ENCODE peak calls at places on chromosomes 16 and 17, in nine cellular contexts. J is IMR-90, N is A549, F is H1, Q is right lobe of liver, O is Peyer's patch, R is adrenal gland, W is body of pancreas, K is heart left ventricle. P is an unnamed sample.

GRCh38 chr17:76370261-76370993 is 14.0 kb upstream of the SPHK1 start:
- DNase-seq in J (peak; percentile 98), N (peak; percentile 79), F (no peak), Q (peak; percentile 66), O (no peak), R (peak; percentile 84), W (peak; percentile 60), K (peak; percentile 87), P (peak; percentile 76)

GRCh38 chr16:88773812-88774291 is 11.2 kb downstream of the PIEZO1 start:
- DNase-seq in J (peak; percentile 93), N (no peak), F (no peak), Q (no peak), O (no peak), R (peak; percentile 56), W (no peak), K (peak; percentile 75), P (no peak)

GRCh38 chr17:7215136-7215638 is 4.4 kb downstream of the DLG4 start:
- DNase-seq in J (no peak), N (no peak), F (no peak), Q (no peak), O (no peak), R (no peak), W (no peak), K (no peak), P (no peak)

GRCh38 chr17:1999557-2000251 is 25.4 kb downstream of the RTN4RL1 start:
- DNase-seq in J (peak; percentile 19), N (no peak), F (no peak), Q (peak; percentile 87), O (no peak), R (peak; percentile 78), W (peak; percentile 80), K (peak; percentile 63), P (no peak)

GRCh38 chr16:13036600-13036999 is 135.2 kb downstream of the SHISA9 start:
- DNase-seq in J (peak; percentile 11), N (peak; percentile 18), F (peak; percentile 81), Q (peak; percentile 49), O (no peak), R (peak; percentile 21), W (peak; percentile 55), K (peak; percentile 30), P (no peak)

GRCh38 chr16:29862884-29863668 is at the start of gene CDIPT:
- DNase-seq in J (peak; percentile 97), N (peak; percentile 84), F (peak; percentile 91), Q (peak; percentile 94), O (peak; percentile 91), R (peak; percentile 97), W (peak; percentile 94), K (peak; percentile 94), P (peak; percentile 95)

GRCh38 chr16:49484454-49484853 is 110.8 kb downstream of the C16orf78 start:
- DNase-seq in J (no peak), N (peak; percentile 46), F (peak; percentile 83), Q (peak; percentile 95), O (peak; percentile 38), R (peak; percentile 62), W (peak; percentile 80), K (peak; percentile 77), P (peak; percentile 83)

GRCh38 chr16:3755249-3755648 is 37.9 kb upstream of the TRAP1 start:
- DNase-seq in J (no peak), N (no peak), F (no peak), Q (no peak), O (no peak), R (no peak), W (no peak), K (no peak), P (no peak)

GRCh38 chr17:412211-413015 is 59.8 kb upstream of the RPH3AL start:
- DNase-seq in J (peak; percentile 64), N (peak; percentile 63), F (peak; percentile 54), Q (no peak), O (peak; percentile 45), R (peak; percentile 72), W (peak; percentile 54), K (peak; percentile 49), P (peak; percentile 49)

GRCh38 chr17:73586921-73587680 is 57.1 kb downstream of the SDK2 start:
- DNase-seq in J (no peak), N (peak; percentile 33), F (no peak), Q (no peak), O (no peak), R (peak; percentile 27), W (no peak), K (peak; percentile 43), P (no peak)

GRCh38 chr17:55086635-55087058 is 118.1 kb downstream of the STXBP4 start:
- DNase-seq in J (peak; percentile 90), N (no peak), F (no peak), Q (no peak), O (no peak), R (peak; percentile 14), W (no peak), K (no peak), P (no peak)

GRCh38 chr17:9227819-9228407 is 206.6 kb downstream of the NTN1 start:
- DNase-seq in J (no peak), N (no peak), F (no peak), Q (no peak), O (no peak), R (no peak), W (no peak), K (no peak), P (no peak)

GRCh38 chr17:56599566-56599965 is 6.1 kb downstream of the NOG start:
- DNase-seq in J (no peak), N (no peak), F (no peak), Q (no peak), O (no peak), R (no peak), W (no peak), K (no peak), P (no peak)

GRCh38 chr16:49504626-49505025 is 131.0 kb downstream of the C16orf78 start:
- DNase-seq in J (no peak), N (no peak), F (no peak), Q (no peak), O (no peak), R (no peak), W (no peak), K (no peak), P (no peak)

GRCh38 chr17:19022747-19023146 is 18.2 kb upstream of the FAM83G start:
- DNase-seq in J (no peak), N (no peak), F (no peak), Q (no peak), O (no peak), R (no peak), W (no peak), K (no peak), P (no peak)

GRCh38 chr17:3681057-3681456 is 12.4 kb downstream of the EMC6 start:
- DNase-seq in J (no peak), N (no peak), F (no peak), Q (no peak), O (no peak), R (peak; percentile 12), W (no peak), K (no peak), P (no peak)

GRCh38 chr16:85055503-85056210 is 28.1 kb downstream of the KIAA0513 start:
- DNase-seq in J (peak; percentile 63), N (no peak), F (no peak), Q (no peak), O (peak; percentile 92), R (peak; percentile 68), W (no peak), K (peak; percentile 45), P (peak; percentile 37)

DNA sequence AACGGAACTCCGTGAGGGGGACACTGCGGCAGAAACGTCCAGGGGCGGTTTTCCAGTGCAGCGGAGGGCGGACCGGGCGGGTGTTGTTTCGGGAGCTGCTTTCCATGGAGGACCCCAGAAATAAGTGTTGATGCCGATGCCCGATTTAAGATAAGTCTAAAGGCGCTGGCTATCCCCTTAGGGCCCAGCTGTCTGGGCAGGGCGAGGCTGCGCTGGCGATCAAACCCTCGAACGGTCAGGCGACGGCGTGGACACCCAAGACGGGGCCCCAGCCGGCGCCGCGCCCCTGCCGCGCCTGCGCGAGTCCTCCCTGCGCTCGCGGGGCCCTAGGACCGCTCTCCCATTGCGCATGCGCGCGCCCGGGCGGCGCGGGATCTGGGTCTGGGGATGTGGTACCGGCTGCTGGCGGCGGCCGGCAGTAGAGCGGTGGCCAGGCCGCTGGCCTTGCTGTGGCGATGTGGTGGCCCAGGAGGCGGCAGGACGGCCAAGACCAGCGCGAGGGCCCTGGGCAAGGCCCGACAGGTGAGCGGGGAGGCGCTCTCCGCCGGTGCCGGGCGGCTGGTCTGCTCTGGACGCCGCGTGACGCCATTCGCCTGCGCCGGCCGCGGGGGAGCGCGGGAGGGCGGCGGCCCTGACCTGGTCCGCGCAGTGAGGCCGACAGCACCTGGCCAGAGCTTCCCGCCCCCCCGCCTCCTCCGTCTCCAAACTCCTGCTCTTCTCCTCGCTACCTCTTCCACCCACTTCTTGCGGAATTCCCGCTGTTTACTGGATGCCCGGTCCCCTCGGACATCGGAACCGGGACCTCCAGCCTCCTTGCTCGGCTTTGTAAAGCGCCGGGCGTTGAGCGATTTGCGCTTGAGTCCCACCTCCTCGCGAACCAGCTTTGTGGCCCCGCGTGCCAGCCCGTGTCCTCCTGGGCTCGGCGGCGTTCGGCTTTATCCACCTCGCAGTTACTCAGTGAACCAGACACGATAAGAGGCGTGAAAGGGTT is 24.0 kb downstream of the DEF8 start:
- DNase-seq in J (peak; percentile 85), N (peak; percentile 99), F (peak; percentile 95), Q (peak; percentile 95), O (peak; percentile 85), R (peak; percentile 92), W (peak; percentile 92), K (peak; percentile 92), P (peak; percentile 89)
- TF ChIP-seq POLR2A in J (peak; percentile 89), N (peak; percentile 66), F (peak; percentile 81), Q (peak; percentile 88), O (peak; percentile 94), R (peak; percentile 89), W (peak; percentile 83), K (peak; percentile 85), P (peak; percentile 64)

GRCh38 chr17:83087788-83088360 is 8.5 kb downstream of the METRNL start:
- DNase-seq in J (no peak), N (no peak), F (no peak), Q (no peak), O (no peak), R (no peak), W (no peak), K (no peak), P (no peak)
- H3K4me1 ChIP-seq in J (peaks cover 37% of the 10 kb centered on the region), N (peaks cover 24% of the 10 kb centered on the region), F (peaks cover 7% of the 10 kb centered on the region), Q (no peaks in the 10 kb centered on the region), O (no peaks in the 10 kb centered on the region), R (peaks cover 13% of the 10 kb centered on the region), W (peaks cover 56% of the 10 kb centered on the region), K (peaks cover 37% of the 10 kb centered on the region), P (peaks cover 3% of the 10 kb centered on the region)

DNA sequence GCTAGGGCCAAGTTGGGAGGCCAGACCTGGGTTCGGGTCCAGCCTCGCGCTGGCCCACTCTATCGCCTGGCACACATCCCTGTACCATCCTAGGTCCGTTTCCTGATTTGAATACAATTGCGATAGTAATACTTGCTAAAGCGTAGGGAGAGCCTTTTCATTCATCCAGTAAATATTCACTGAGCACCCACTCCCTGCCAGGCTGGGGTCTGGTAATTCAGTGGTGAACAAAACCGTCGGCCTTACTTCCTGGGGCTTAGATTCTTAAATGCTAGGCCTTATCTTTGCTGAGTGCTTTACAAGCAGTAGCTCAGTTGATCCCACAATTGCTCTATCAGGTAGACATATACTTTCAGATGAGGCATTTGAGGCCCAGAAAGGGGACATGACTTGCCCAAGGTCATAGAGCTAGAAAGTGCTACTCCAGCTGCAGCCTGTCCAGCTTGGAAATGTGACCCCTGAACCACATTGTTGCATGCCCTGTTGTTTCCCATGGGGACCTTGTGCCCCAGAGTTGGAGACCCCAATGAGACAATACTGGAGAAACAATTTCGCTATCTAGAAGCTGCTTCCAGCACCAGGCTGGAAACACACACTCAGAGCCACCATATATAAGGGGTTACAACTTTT is 689 bp downstream of the USB1 start:
- DNase-seq in J (no peak), N (no peak), F (no peak), Q (no peak), O (no peak), R (no peak), W (no peak), K (no peak), P (no peak)
- TF ChIP-seq POLR2A in J (no peak), N (no peak), F (no peak), Q (no peak), O (no peak), R (no peak), W (no peak), K (no peak), P (no peak)

GRCh38 chr16:50688867-50689266 is 4.5 kb upstream of the NOD2 start:
- DNase-seq in J (no peak), N (no peak), F (no peak), Q (no peak), O (no peak), R (no peak), W (no peak), K (no peak), P (no peak)
- H3K4me1 ChIP-seq in J (no peaks in the 10 kb centered on the region), N (no peaks in the 10 kb centered on the region), F (no peaks in the 10 kb centered on the region), Q (no peaks in the 10 kb centered on the region), O (peaks cover 8% of the 10 kb centered on the region), R (peaks cover 4% of the 10 kb centered on the region), W (peaks cover 4% of the 10 kb centered on the region), K (no peaks in the 10 kb centered on the region), P (no peaks in the 10 kb centered on the region)

P was measured in uterus.